ENCODE peak calls at places on chromosomes 1 and 21, in five cellular contexts. E is dorsolateral prefrontal cortex, V is bronchial epithelial cell, K is natural killer cell, G is body of pancreas. C is an unnamed sample.

GRCh38 chr1:155126494-155127104 is 1.1 kb upstream of the EFNA1 start:
- DNase-seq in K (peak), V (no peak), E (peak), G (peak), C (no peak)

GRCh38 chr1:157181258-157181657 is 43.1 kb upstream of the ETV3 start:
- DNase-seq in E (no peak), G (no peak), V (no peak), K (no peak), C (no peak)

GRCh38 chr1:158819461-158820443 is 11.4 kb upstream of the MNDA start:
- DNase-seq in G (no peak), K (no peak), E (no peak), V (peak), C (no peak)

GRCh38 chr1:19028546-19029129 is 72.2 kb upstream of the IFFO2 start:
- DNase-seq in K (no peak), E (peak), V (no peak), G (no peak), C (no peak)

GRCh38 chr1:102833171-102833570 is 275.2 kb downstream of the COL11A1 start:
- DNase-seq in E (no peak), G (no peak), K (no peak), V (no peak), C (no peak)

GRCh38 chr1:82778612-82779011 is 977.9 kb downstream of the ADGRL2 start:
- DNase-seq in E (no peak), K (no peak), G (no peak), V (peak), C (no peak)

GRCh38 chr1:200040516-200041138 is 13.1 kb downstream of the NR5A2 start:
- DNase-seq in V (no peak), G (peak), K (no peak), E (no peak), C (no peak)

GRCh38 chr21:33265664-33266049 is 510 bp upstream of the IL10RB start:
- DNase-seq in V (peak), G (peak), E (no peak), K (peak), C (peak)

GRCh38 chr1:246875041-246876026 is 56.4 kb downstream of the AHCTF1 start:
- DNase-seq in V (peak), E (no peak), G (no peak), K (no peak), C (no peak)

GRCh38 chr1:36450270-36450918 is at the start of gene OSCP1:
- DNase-seq in K (peak), G (peak), E (peak), V (peak), C (peak)
- TF ChIP-seq CTCF in K (no peak), G (no peak), E (no peak), V (no peak), C (no peak)

DNA sequence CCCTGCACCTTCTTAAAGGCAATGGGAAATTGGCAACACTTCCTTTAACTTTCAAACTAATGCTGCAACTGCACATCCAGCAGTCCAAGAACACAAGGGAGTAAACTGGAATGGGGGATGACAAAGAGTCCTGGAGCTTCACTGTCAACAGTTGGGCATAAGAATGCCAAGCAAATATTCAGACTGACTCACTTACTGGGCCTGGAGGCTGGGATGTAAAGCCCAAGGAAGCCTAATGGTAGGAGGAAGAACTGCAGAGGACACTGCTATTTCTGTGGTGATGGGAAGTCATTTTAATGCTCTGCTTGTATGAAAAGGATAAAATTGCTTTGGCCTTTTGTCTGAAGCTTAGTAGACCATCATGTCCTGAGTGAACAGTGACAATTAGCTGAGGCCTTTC is 15.7 kb upstream of the DMRTA2 start:
- DNase-seq in K (no peak), G (no peak), E (no peak), V (peak), C (no peak)
- TF ChIP-seq CTCF in K (no peak), G (no peak), E (no peak), V (peak), C (no peak)

DNA sequence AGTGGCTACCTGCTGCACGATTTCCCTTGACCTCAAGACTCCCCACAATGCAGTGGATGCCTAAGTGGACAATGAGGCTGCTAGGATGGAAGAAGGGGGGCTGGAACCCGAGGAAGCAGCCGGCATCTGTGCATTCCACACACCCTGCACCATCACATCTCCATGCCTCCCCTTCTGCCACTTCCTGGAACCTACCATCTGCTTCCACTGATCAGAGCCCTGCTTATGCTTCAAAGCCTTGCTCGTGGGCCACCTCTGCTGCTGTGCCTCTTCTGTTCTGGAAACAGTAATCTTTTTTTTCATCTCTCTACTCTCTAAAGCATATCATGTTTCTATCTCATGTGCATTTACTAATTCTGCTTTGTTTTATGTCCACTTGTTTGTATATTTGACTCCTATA is 66.2 kb upstream of the WDR26 start:
- DNase-seq in V (no peak), K (no peak), G (no peak), E (no peak), C (no peak)
- TF ChIP-seq CTCF in V (no peak), K (no peak), G (no peak), E (no peak), C (no peak)

DNA sequence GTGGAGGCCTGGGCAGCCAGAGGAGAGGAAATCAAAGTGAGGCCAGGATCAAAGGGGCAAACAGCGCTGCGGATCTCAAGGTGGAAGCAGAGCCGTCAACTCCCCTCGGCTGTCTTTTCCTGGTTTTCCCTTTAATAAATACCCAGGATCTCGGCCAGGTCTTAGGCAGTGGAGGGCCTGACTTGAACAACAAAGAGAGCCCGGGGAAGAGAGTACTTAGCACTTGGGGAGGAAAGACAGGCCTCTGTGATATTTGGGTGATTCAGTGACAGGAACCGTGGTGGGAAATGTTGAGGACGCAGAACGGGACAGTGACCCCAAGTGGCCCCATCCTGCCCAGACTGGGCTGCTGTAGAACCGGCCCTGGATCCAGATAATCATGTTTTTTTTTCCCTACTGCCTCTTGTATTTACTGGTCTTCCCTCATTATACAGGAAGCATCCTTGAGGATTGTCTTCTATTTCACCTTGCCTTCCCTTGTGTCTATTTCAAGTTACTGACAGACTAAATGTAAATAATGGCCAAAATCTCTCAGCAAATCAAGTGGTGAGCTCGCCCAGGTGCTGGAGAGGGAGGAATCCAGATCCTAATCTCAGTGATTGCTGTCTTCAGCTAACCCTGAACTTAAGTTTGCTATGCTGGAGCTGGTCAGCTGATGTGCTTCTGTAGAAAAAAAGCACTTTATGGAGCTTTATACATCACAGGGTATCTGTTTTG is 2.8 kb upstream of the MIXL1 start:
- DNase-seq in K (no peak), V (no peak), G (no peak), E (no peak), C (no peak)
- TF ChIP-seq CTCF in K (no peak), V (no peak), G (no peak), E (no peak), C (no peak)

GRCh38 chr1:188188317-188188716 is 1359.6 kb downstream of the PLA2G4A start:
- DNase-seq in V (no peak), G (no peak), E (no peak), K (no peak), C (no peak)
- TF ChIP-seq CTCF in V (no peak), G (no peak), E (no peak), K (no peak), C (no peak)

GRCh38 chr1:87673748-87674147 is 345.1 kb downstream of the LMO4 start:
- DNase-seq in V (no peak), G (no peak), E (no peak), K (no peak), C (no peak)
- TF ChIP-seq CTCF in V (no peak), G (no peak), E (no peak), K (no peak), C (no peak)

DNA sequence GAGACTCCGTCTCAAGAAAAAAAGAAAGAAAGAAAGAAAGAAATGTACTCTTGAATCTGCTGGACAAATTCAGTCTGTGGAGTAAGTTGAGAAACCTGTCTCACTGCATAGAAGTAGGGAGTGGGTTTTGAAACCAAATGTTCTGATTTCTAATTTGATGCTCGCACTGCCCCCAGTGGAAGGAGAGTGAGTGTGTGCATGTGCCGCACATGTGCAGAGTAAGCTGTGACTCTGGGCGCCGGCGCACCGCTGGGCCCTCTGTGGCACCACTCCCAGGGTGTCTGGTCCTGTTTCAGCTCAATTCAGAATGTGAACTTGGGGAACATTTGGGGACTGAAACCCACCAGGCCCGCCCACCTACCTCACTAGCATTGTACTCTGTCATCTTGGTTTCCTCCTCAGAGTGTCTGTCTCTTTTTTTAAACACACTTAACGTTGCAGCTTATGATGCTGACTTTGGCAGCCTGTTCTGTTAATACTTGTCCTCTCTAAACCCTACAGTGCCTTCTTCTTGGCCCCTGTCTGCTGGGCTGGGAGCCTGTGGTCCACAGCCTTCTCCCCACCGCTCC is 104.6 kb downstream of the CACNA1E start:
- DNase-seq in E (no peak), G (no peak), K (no peak), V (no peak), C (no peak)
- TF ChIP-seq CTCF in E (no peak), G (no peak), K (no peak), V (no peak), C (no peak)

DNA sequence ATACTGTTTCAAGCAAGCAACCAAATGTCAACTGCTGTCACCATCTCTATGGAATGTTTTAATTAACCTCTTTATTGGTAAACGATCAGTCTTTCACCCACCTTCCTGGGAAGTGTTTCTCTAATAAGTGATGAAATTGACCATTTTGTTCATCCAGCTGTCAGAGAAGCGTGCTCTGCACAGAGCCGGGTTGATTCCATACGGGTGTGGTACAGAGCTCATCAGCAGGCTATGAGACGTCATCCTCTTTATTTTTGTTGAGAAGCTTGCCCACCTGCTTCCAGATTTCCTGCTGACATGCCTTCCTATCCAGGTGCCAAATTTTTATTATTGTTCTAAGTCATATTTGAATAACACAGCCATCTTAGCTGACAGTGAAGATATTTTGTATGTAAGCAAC is 482.5 kb downstream of the RWDD3 start:
- DNase-seq in G (no peak), V (no peak), E (no peak), K (no peak), C (no peak)
- TF ChIP-seq CTCF in G (no peak), V (no peak), E (no peak), K (no peak), C (no peak)

GRCh38 chr1:43779805-43780403 is 72.6 kb downstream of the ST3GAL3 start:
- DNase-seq in V (no peak), E (no peak), K (no peak), G (no peak), C (no peak)

GRCh38 chr1:43776043-43776761 is 68.9 kb downstream of the ST3GAL3 start:
- DNase-seq in G (no peak), E (no peak), V (peak), K (no peak), C (no peak)

GRCh38 chr1:43783096-43783670 is 75.8 kb downstream of the ST3GAL3 start:
- DNase-seq in K (no peak), V (no peak), G (no peak), E (no peak), C (no peak)

GRCh38 chr1:43781574-43781973 is 74.2 kb downstream of the ST3GAL3 start:
- DNase-seq in V (no peak), E (no peak), K (no peak), G (no peak), C (no peak)

DNA sequence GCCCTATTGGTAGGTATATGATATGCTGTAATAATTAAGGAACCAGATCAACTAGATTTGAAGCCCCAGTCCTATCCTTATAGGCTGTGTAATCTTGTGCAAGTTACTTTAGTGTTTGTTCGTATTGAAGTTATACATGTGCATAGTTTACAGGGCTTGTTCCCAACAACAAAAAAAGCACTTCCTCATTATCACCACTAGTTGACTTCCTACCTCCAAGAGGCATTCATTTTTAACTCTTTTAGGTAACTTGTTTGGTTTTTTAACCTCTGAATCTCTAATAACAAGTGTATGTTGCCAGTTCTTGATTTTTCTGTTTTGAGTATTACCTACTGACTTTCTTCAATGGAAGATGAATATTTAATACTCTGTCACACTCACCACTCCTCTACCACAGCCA is 71.9 kb downstream of the ST3GAL3 start:
- DNase-seq in K (no peak), V (no peak), G (no peak), E (no peak), C (no peak)
- TF ChIP-seq CTCF in K (no peak), V (no peak), G (no peak), E (no peak), C (no peak)

DNA sequence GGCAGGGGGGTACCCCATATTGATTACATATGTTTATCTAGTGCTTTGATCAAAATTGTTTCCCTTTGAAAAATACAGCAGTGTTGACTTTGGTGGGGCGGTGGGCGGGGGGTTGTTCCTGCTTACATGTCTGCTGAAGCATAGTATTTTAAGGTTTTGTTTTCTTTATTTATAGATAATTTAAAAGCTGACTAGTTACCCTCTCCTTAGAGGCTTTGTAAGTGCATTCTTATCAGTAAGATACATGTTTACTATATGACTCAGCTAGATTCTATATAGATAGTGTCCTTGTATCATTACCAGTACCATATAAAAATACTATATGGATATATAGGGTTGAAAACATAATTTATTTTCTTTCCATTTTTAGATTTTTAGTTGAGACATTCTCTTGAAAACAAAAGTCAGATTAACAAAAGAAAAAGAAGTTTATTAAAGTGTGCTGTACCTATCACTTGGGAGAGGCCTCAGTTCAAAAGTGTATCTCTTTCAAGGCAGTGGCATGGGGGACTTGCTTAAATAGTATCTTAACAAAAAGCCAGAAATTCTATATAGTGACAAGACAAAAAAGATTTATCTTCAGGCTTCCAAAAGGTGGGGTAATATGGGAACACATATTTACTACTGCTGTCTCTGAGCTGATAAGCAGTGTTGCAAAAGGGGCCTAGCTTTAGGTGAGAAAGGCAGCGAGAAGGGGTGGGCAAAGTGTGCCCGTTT is 79.0 kb downstream of the HS2ST1 start:
- DNase-seq in E (no peak), G (no peak), V (peak), K (no peak), C (no peak)
- TF ChIP-seq CTCF in E (no peak), G (no peak), V (no peak), K (no peak), C (no peak)